ENCODE peak calls at places on chromosome 1, in nine cellular contexts. One of them, this sample, is unnamed.

GRCh38 chr1:189289346-189289745 is 1188.3 kb downstream of the BRINP3 start:
- DNase-seq in spleen: no peak
- DNase-seq in heart left ventricle: no peak
- DNase-seq in IMR-90: no peak
- DNase-seq in stomach: no peak
- DNase-seq in tibial nerve: no peak
- DNase-seq in HCT116: no peak
- DNase-seq in prostate gland: no peak
- DNase-seq in A549: no peak
- DNase-seq in this sample: no peak

GRCh38 chr1:115275216-115275615 is 62.8 kb downstream of the NGF start:
- DNase-seq in spleen: no peak
- DNase-seq in heart left ventricle: no peak
- DNase-seq in IMR-90: peak; percentile 30
- DNase-seq in stomach: no peak
- DNase-seq in tibial nerve: no peak
- DNase-seq in HCT116: peak; percentile 7
- DNase-seq in prostate gland: no peak
- DNase-seq in A549: peak; percentile 5
- DNase-seq in this sample: no peak

GRCh38 chr1:77889240-77889637 is 815 bp downstream of the NEXN start:
- DNase-seq in spleen: no peak
- DNase-seq in heart left ventricle: no peak
- DNase-seq in IMR-90: peak; percentile 81
- DNase-seq in stomach: no peak
- DNase-seq in tibial nerve: no peak
- DNase-seq in HCT116: no peak
- DNase-seq in prostate gland: no peak
- DNase-seq in A549: peak; percentile 35
- DNase-seq in this sample: no peak

GRCh38 chr1:2356401-2356800 is 35.0 kb downstream of the MORN1 start:
- DNase-seq in spleen: peak; percentile 32
- DNase-seq in heart left ventricle: no peak
- DNase-seq in IMR-90: no peak
- DNase-seq in stomach: no peak
- DNase-seq in tibial nerve: no peak
- DNase-seq in HCT116: no peak
- DNase-seq in prostate gland: no peak
- DNase-seq in A549: no peak
- DNase-seq in this sample: no peak

GRCh38 chr1:146012703-146013565 is 8.6 kb downstream of the HJV start:
- DNase-seq in spleen: no peak
- DNase-seq in heart left ventricle: no peak
- DNase-seq in IMR-90: peak; percentile 86
- DNase-seq in stomach: peak; percentile 39
- DNase-seq in tibial nerve: no peak
- DNase-seq in HCT116: peak; percentile 83
- DNase-seq in prostate gland: peak; percentile 61
- DNase-seq in A549: peak; percentile 82
- DNase-seq in this sample: peak; percentile 77

GRCh38 chr1:45787905-45788304 is 15.5 kb upstream of the MAST2 start:
- DNase-seq in spleen: no peak
- DNase-seq in heart left ventricle: no peak
- DNase-seq in IMR-90: no peak
- DNase-seq in stomach: no peak
- DNase-seq in tibial nerve: no peak
- DNase-seq in HCT116: no peak
- DNase-seq in prostate gland: no peak
- DNase-seq in A549: no peak
- DNase-seq in this sample: no peak

GRCh38 chr1:236336084-236336483 is 54.3 kb upstream of the ERO1B start:
- DNase-seq in spleen: no peak
- DNase-seq in heart left ventricle: no peak
- DNase-seq in IMR-90: no peak
- DNase-seq in stomach: no peak
- DNase-seq in tibial nerve: no peak
- DNase-seq in HCT116: no peak
- DNase-seq in prostate gland: no peak
- DNase-seq in A549: no peak
- DNase-seq in this sample: no peak

GRCh38 chr1:203751051-203751450 is 13.9 kb upstream of the LAX1 start:
- DNase-seq in spleen: no peak
- DNase-seq in heart left ventricle: no peak
- DNase-seq in IMR-90: peak; percentile 82
- DNase-seq in stomach: no peak
- DNase-seq in tibial nerve: no peak
- DNase-seq in HCT116: no peak
- DNase-seq in prostate gland: peak; percentile 51
- DNase-seq in A549: no peak
- DNase-seq in this sample: no peak

GRCh38 chr1:198088360-198089071 is 68.3 kb upstream of the NEK7 start:
- DNase-seq in spleen: no peak
- DNase-seq in heart left ventricle: no peak
- DNase-seq in IMR-90: peak; percentile 75
- DNase-seq in stomach: no peak
- DNase-seq in tibial nerve: no peak
- DNase-seq in HCT116: peak; percentile 28
- DNase-seq in prostate gland: no peak
- DNase-seq in A549: peak; percentile 29
- DNase-seq in this sample: no peak

GRCh38 chr1:26852701-26853100 is 10.2 kb upstream of the SFN start:
- DNase-seq in spleen: no peak
- DNase-seq in heart left ventricle: no peak
- DNase-seq in IMR-90: no peak
- DNase-seq in stomach: no peak
- DNase-seq in tibial nerve: no peak
- DNase-seq in HCT116: no peak
- DNase-seq in prostate gland: no peak
- DNase-seq in A549: no peak
- DNase-seq in this sample: no peak

GRCh38 chr1:102097451-102097850 is 100.7 kb upstream of the OLFM3 start:
- DNase-seq in spleen: no peak
- DNase-seq in heart left ventricle: no peak
- DNase-seq in IMR-90: no peak
- DNase-seq in stomach: no peak
- DNase-seq in tibial nerve: no peak
- DNase-seq in HCT116: no peak
- DNase-seq in prostate gland: no peak
- DNase-seq in A549: no peak
- DNase-seq in this sample: no peak

DNA sequence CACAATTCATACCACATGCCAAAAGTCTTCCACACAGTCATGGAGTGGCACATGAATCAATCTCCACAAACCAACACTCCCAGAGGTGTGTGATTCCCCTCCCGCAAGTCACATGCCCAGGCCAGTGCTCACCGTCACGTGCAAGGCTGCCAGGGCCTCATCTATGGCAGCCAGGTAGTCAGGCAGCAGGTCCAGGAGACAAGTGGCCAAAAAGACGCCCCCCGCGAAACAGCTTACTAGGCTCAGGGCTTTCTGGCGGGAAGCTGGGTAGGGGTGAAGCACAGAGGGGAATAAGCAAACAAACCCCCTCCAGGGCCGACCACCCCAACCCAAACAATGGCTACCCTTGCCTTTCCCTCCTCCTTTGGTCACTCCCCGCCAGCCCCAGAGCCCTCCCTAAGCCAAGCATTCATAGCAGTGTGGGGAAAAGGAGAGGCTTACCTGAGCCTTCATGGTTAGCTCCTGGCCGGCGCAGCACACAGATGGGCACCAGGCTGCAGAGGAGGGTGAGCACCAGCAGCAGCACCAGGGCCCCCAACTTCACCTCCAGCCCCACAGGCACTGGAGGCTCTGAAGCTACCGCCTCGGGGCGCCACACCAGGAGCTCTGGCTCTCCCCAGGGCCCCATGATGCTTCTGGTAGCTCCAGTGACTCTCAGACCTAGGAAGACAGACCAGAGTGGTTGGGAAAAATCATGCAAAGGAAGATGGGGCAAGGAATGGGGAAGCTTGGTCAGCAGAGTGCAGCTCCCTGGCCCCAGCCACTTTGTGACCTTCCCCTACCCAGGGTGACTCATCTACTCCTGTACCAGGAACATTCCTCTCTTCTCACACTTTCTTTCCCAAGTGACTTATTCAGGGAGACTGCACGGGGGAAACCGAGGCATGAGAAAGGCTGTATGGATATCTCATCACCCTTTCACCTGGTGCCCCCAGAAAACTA is 978 bp downstream of the SLC39A1 start:
- DNase-seq in spleen: peak; percentile 83
- DNase-seq in heart left ventricle: no peak
- DNase-seq in IMR-90: peak; percentile 60
- DNase-seq in stomach: peak; percentile 63
- DNase-seq in tibial nerve: no peak
- DNase-seq in HCT116: no peak
- DNase-seq in prostate gland: peak; percentile 59
- DNase-seq in A549: peak; percentile 39
- DNase-seq in this sample: peak; percentile 80
- TF ChIP-seq POLR2A in spleen: no peak
- TF ChIP-seq POLR2A in heart left ventricle: no peak
- TF ChIP-seq POLR2A in IMR-90: no peak
- TF ChIP-seq POLR2A in stomach: no peak
- TF ChIP-seq POLR2A in tibial nerve: no peak
- TF ChIP-seq POLR2A in HCT116: no peak
- TF ChIP-seq POLR2A in prostate gland: no peak
- TF ChIP-seq POLR2A in A549: peak; percentile 4
- TF ChIP-seq POLR2A in this sample: no peak

GRCh38 chr1:208179850-208180416 is 64.3 kb downstream of the PLXNA2 start:
- DNase-seq in spleen: no peak
- DNase-seq in heart left ventricle: no peak
- DNase-seq in IMR-90: no peak
- DNase-seq in stomach: no peak
- DNase-seq in tibial nerve: no peak
- DNase-seq in HCT116: no peak
- DNase-seq in prostate gland: no peak
- DNase-seq in A549: no peak
- DNase-seq in this sample: no peak

GRCh38 chr1:208176654-208177053 is 67.5 kb downstream of the PLXNA2 start:
- DNase-seq in spleen: no peak
- DNase-seq in heart left ventricle: no peak
- DNase-seq in IMR-90: no peak
- DNase-seq in stomach: no peak
- DNase-seq in tibial nerve: no peak
- DNase-seq in HCT116: no peak
- DNase-seq in prostate gland: no peak
- DNase-seq in A549: no peak
- DNase-seq in this sample: no peak

GRCh38 chr1:208177656-208178055 is 66.5 kb downstream of the PLXNA2 start:
- DNase-seq in spleen: no peak
- DNase-seq in heart left ventricle: no peak
- DNase-seq in IMR-90: no peak
- DNase-seq in stomach: peak; percentile 51
- DNase-seq in tibial nerve: no peak
- DNase-seq in HCT116: no peak
- DNase-seq in prostate gland: no peak
- DNase-seq in A549: no peak
- DNase-seq in this sample: no peak

GRCh38 chr1:208179303-208179702 is 64.9 kb downstream of the PLXNA2 start:
- DNase-seq in spleen: no peak
- DNase-seq in heart left ventricle: peak; percentile 47
- DNase-seq in IMR-90: no peak
- DNase-seq in stomach: peak; percentile 47
- DNase-seq in tibial nerve: no peak
- DNase-seq in HCT116: no peak
- DNase-seq in prostate gland: no peak
- DNase-seq in A549: peak; percentile 40
- DNase-seq in this sample: no peak

DNA sequence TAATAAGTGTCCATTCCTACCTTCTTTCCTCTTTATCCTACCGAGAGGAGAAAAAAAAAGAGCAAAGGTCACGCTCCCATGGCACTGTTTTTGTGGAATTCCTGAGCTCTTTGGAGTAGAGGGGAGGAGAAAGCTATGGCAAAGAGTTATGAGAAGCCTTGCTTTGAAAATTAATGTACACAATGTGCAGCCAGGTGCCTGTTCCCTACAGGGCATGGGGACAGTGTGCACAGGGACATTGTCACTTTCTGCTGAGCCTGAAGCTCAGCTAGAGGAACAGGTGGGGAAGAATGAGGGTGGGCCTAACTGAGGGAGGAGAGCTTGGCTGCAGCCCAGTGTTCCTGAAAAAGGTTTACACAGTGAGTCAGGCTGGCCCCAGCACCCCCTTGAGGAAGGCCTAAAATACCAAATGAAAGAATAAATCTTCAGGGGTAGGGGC is 66.1 kb downstream of the PLXNA2 start:
- DNase-seq in spleen: no peak
- DNase-seq in heart left ventricle: no peak
- DNase-seq in IMR-90: no peak
- DNase-seq in stomach: peak; percentile 73
- DNase-seq in tibial nerve: no peak
- DNase-seq in HCT116: no peak
- DNase-seq in prostate gland: peak; percentile 37
- DNase-seq in A549: no peak
- DNase-seq in this sample: no peak
- H3K4me3 ChIP-seq in spleen: no peak overlapping the region
- H3K4me3 ChIP-seq in heart left ventricle: no peak overlapping the region
- H3K4me3 ChIP-seq in IMR-90: no peak overlapping the region
- H3K4me3 ChIP-seq in stomach: no peak overlapping the region
- H3K4me3 ChIP-seq in tibial nerve: no peak overlapping the region
- H3K4me3 ChIP-seq in HCT116: no peak overlapping the region
- H3K4me3 ChIP-seq in prostate gland: no peak overlapping the region
- H3K4me3 ChIP-seq in A549: no peak overlapping the region
- H3K4me3 ChIP-seq in this sample: no peak overlapping the region

GRCh38 chr1:208189716-208190115 is 54.5 kb downstream of the PLXNA2 start:
- DNase-seq in spleen: no peak
- DNase-seq in heart left ventricle: no peak
- DNase-seq in IMR-90: no peak
- DNase-seq in stomach: no peak
- DNase-seq in tibial nerve: no peak
- DNase-seq in HCT116: no peak
- DNase-seq in prostate gland: no peak
- DNase-seq in A549: no peak
- DNase-seq in this sample: no peak
- H3K27ac ChIP-seq in spleen: no peak overlapping the region
- H3K27ac ChIP-seq in heart left ventricle: no peak overlapping the region
- H3K27ac ChIP-seq in IMR-90: no peak overlapping the region
- H3K27ac ChIP-seq in stomach: no peak overlapping the region
- H3K27ac ChIP-seq in tibial nerve: no peak overlapping the region
- H3K27ac ChIP-seq in HCT116: no peak overlapping the region
- H3K27ac ChIP-seq in prostate gland: no peak overlapping the region
- H3K27ac ChIP-seq in A549: no peak overlapping the region
- H3K27ac ChIP-seq in this sample: no peak overlapping the region

DNA sequence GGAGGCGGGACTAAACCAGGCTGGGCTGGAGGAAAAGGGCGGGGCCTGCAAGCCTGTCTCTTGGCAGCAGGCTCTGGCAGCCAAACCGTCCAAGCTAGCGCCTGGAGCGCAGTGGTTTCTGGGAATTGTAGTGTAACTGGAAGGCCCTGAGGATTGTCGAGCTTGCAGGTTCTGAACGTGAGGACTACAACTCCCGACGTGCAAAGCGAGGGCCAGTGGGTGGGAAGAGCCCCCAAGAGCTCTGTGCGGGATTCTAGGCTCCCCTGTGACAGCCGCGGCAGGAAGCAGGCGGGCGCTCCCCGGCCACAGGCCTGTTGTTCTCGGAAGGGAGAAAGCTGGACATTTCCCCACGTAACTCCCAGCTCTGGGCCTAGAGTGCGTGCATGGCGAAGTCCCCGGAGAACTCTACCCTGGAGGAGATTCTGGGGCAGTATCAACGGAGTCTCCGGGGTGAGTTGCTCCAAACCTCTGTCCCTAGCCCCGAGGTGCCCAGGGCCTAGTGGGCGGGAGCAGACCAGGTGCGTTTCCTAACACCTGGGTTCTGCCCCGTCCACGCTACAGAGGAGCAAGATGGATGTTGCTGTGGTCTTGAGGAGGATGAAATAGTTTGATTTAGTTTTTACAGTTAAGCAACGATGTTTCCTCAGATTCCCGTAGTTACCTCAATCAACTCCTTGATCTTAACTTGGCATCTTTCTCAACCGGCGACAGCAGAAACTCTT is at the start of gene SDCCAG8:
- DNase-seq in spleen: peak; percentile 98
- DNase-seq in heart left ventricle: peak; percentile 99
- DNase-seq in IMR-90: peak; percentile 100
- DNase-seq in stomach: peak; percentile 97
- DNase-seq in tibial nerve: peak; percentile 95
- DNase-seq in HCT116: peak; percentile 99
- DNase-seq in prostate gland: peak; percentile 99
- DNase-seq in A549: peak; percentile 100
- DNase-seq in this sample: peak; percentile 99
- TF ChIP-seq POLR2A in spleen: no peak
- TF ChIP-seq POLR2A in heart left ventricle: peak; percentile 87
- TF ChIP-seq POLR2A in IMR-90: peak; percentile 89
- TF ChIP-seq POLR2A in stomach: peak; percentile 56
- TF ChIP-seq POLR2A in tibial nerve: peak; percentile 93
- TF ChIP-seq POLR2A in HCT116: no peak
- TF ChIP-seq POLR2A in prostate gland: peak; percentile 89
- TF ChIP-seq POLR2A in A549: peak; percentile 53
- TF ChIP-seq POLR2A in this sample: peak; percentile 71

This sample was measured in adrenal gland.